ENCODE peak calls at places on chromosomes 6 and 20, in nine cellular contexts. One of them, this sample, is unnamed.

GRCh38 chr6:26327450-26328264 is 37.3 kb upstream of the BTN3A2 start:
- DNase-seq in tibial nerve: no peak
- DNase-seq in hepatocyte: peak; percentile 86
- DNase-seq in fibroblast of lung: peak; percentile 68
- DNase-seq in SJSA1: peak; percentile 62
- DNase-seq in PC-3: peak; percentile 70
- DNase-seq in CD8-positive, alpha-beta T cell: peak; percentile 53
- DNase-seq in vagina: no peak
- DNase-seq in right lobe of liver: no peak
- DNase-seq in this sample: no peak

GRCh38 chr6:72616406-72617015 is 5.4 kb upstream of the KCNQ5 start:
- DNase-seq in fibroblast of lung: peak; percentile 39
- DNase-seq in tibial nerve: no peak
- DNase-seq in CD8-positive, alpha-beta T cell: no peak
- DNase-seq in vagina: no peak
- DNase-seq in hepatocyte: peak; percentile 55
- DNase-seq in SJSA1: no peak
- DNase-seq in right lobe of liver: no peak
- DNase-seq in PC-3: peak; percentile 58
- DNase-seq in this sample: no peak

GRCh38 chr6:46989384-46989783 is 52.7 kb downstream of the ADGRF1 start:
- DNase-seq in tibial nerve: no peak
- DNase-seq in hepatocyte: no peak
- DNase-seq in vagina: no peak
- DNase-seq in SJSA1: no peak
- DNase-seq in CD8-positive, alpha-beta T cell: no peak
- DNase-seq in right lobe of liver: no peak
- DNase-seq in PC-3: no peak
- DNase-seq in fibroblast of lung: no peak
- DNase-seq in this sample: no peak

GRCh38 chr20:38698541-38698940 is 25.7 kb upstream of the SLC32A1 start:
- DNase-seq in tibial nerve: no peak
- DNase-seq in hepatocyte: no peak
- DNase-seq in vagina: no peak
- DNase-seq in right lobe of liver: no peak
- DNase-seq in SJSA1: no peak
- DNase-seq in CD8-positive, alpha-beta T cell: no peak
- DNase-seq in fibroblast of lung: no peak
- DNase-seq in PC-3: no peak
- DNase-seq in this sample: no peak

GRCh38 chr6:169253745-169254238 is at the start of gene THBS2:
- DNase-seq in tibial nerve: no peak
- DNase-seq in vagina: peak; percentile 96
- DNase-seq in SJSA1: no peak
- DNase-seq in PC-3: no peak
- DNase-seq in CD8-positive, alpha-beta T cell: no peak
- DNase-seq in hepatocyte: peak; percentile 43
- DNase-seq in right lobe of liver: no peak
- DNase-seq in fibroblast of lung: peak; percentile 97
- DNase-seq in this sample: peak; percentile 84

GRCh38 chr6:135922170-135922569 is 70.7 kb downstream of the PDE7B start:
- DNase-seq in vagina: no peak
- DNase-seq in fibroblast of lung: peak; percentile 98
- DNase-seq in hepatocyte: peak; percentile 48
- DNase-seq in CD8-positive, alpha-beta T cell: no peak
- DNase-seq in PC-3: peak; percentile 93
- DNase-seq in right lobe of liver: no peak
- DNase-seq in tibial nerve: no peak
- DNase-seq in SJSA1: peak; percentile 56
- DNase-seq in this sample: peak; percentile 52

GRCh38 chr20:63636752-63637633 is 10.1 kb upstream of the GMEB2 start:
- DNase-seq in fibroblast of lung: peak; percentile 9
- DNase-seq in vagina: no peak
- DNase-seq in CD8-positive, alpha-beta T cell: no peak
- DNase-seq in right lobe of liver: no peak
- DNase-seq in SJSA1: no peak
- DNase-seq in hepatocyte: no peak
- DNase-seq in PC-3: no peak
- DNase-seq in tibial nerve: no peak
- DNase-seq in this sample: no peak

GRCh38 chr6:139247618-139248017 is 44.2 kb downstream of the TXLNB start:
- DNase-seq in right lobe of liver: no peak
- DNase-seq in CD8-positive, alpha-beta T cell: no peak
- DNase-seq in PC-3: no peak
- DNase-seq in hepatocyte: no peak
- DNase-seq in tibial nerve: no peak
- DNase-seq in vagina: no peak
- DNase-seq in fibroblast of lung: no peak
- DNase-seq in SJSA1: no peak
- DNase-seq in this sample: no peak

GRCh38 chr6:42375905-42376304 is 75.8 kb downstream of the TRERF1 start:
- DNase-seq in SJSA1: no peak
- DNase-seq in right lobe of liver: no peak
- DNase-seq in CD8-positive, alpha-beta T cell: no peak
- DNase-seq in hepatocyte: no peak
- DNase-seq in fibroblast of lung: no peak
- DNase-seq in tibial nerve: no peak
- DNase-seq in PC-3: no peak
- DNase-seq in vagina: no peak
- DNase-seq in this sample: no peak

GRCh38 chr6:42378536-42378935 is 73.2 kb downstream of the TRERF1 start:
- DNase-seq in SJSA1: no peak
- DNase-seq in fibroblast of lung: no peak
- DNase-seq in vagina: no peak
- DNase-seq in PC-3: no peak
- DNase-seq in hepatocyte: no peak
- DNase-seq in tibial nerve: no peak
- DNase-seq in CD8-positive, alpha-beta T cell: no peak
- DNase-seq in right lobe of liver: no peak
- DNase-seq in this sample: no peak

GRCh38 chr6:42375007-42375635 is 76.6 kb downstream of the TRERF1 start:
- DNase-seq in PC-3: no peak
- DNase-seq in fibroblast of lung: no peak
- DNase-seq in tibial nerve: no peak
- DNase-seq in CD8-positive, alpha-beta T cell: no peak
- DNase-seq in vagina: no peak
- DNase-seq in right lobe of liver: no peak
- DNase-seq in hepatocyte: no peak
- DNase-seq in SJSA1: no peak
- DNase-seq in this sample: no peak

GRCh38 chr6:42380208-42380979 is 71.3 kb downstream of the TRERF1 start:
- DNase-seq in fibroblast of lung: no peak
- DNase-seq in vagina: no peak
- DNase-seq in tibial nerve: no peak
- DNase-seq in SJSA1: no peak
- DNase-seq in hepatocyte: no peak
- DNase-seq in right lobe of liver: no peak
- DNase-seq in CD8-positive, alpha-beta T cell: no peak
- DNase-seq in PC-3: no peak
- DNase-seq in this sample: no peak

GRCh38 chr6:42378125-42378524 is 73.6 kb downstream of the TRERF1 start:
- DNase-seq in hepatocyte: no peak
- DNase-seq in vagina: no peak
- DNase-seq in right lobe of liver: no peak
- DNase-seq in SJSA1: no peak
- DNase-seq in tibial nerve: no peak
- DNase-seq in PC-3: no peak
- DNase-seq in fibroblast of lung: no peak
- DNase-seq in CD8-positive, alpha-beta T cell: no peak
- DNase-seq in this sample: no peak
- H3K4me1 ChIP-seq in hepatocyte: no peaks in the 10 kb centered on the region
- H3K4me1 ChIP-seq in vagina: peaks cover 12% of the 10 kb centered on the region
- H3K4me1 ChIP-seq in right lobe of liver: no peaks in the 10 kb centered on the region
- H3K4me1 ChIP-seq in SJSA1: peaks cover 13% of the 10 kb centered on the region
- H3K4me1 ChIP-seq in tibial nerve: no peaks in the 10 kb centered on the region
- H3K4me1 ChIP-seq in PC-3: no peaks in the 10 kb centered on the region
- H3K4me1 ChIP-seq in fibroblast of lung: no peaks in the 10 kb centered on the region
- H3K4me1 ChIP-seq in CD8-positive, alpha-beta T cell: peaks cover 63% of the 10 kb centered on the region
- H3K4me1 ChIP-seq in this sample: peaks cover 3% of the 10 kb centered on the region

GRCh38 chr6:150093397-150093796 is 24.5 kb upstream of the ULBP3 start:
- DNase-seq in tibial nerve: no peak
- DNase-seq in fibroblast of lung: no peak
- DNase-seq in CD8-positive, alpha-beta T cell: no peak
- DNase-seq in vagina: no peak
- DNase-seq in hepatocyte: no peak
- DNase-seq in SJSA1: no peak
- DNase-seq in PC-3: no peak
- DNase-seq in right lobe of liver: no peak
- DNase-seq in this sample: no peak

GRCh38 chr6:150088481-150089154 is 19.7 kb upstream of the ULBP3 start:
- DNase-seq in tibial nerve: no peak
- DNase-seq in fibroblast of lung: no peak
- DNase-seq in CD8-positive, alpha-beta T cell: no peak
- DNase-seq in hepatocyte: no peak
- DNase-seq in vagina: no peak
- DNase-seq in SJSA1: no peak
- DNase-seq in PC-3: no peak
- DNase-seq in right lobe of liver: no peak
- DNase-seq in this sample: no peak

GRCh38 chr6:150091466-150091865 is 22.5 kb upstream of the ULBP3 start:
- DNase-seq in right lobe of liver: no peak
- DNase-seq in fibroblast of lung: peak; percentile 38
- DNase-seq in SJSA1: no peak
- DNase-seq in vagina: no peak
- DNase-seq in hepatocyte: no peak
- DNase-seq in tibial nerve: no peak
- DNase-seq in PC-3: no peak
- DNase-seq in CD8-positive, alpha-beta T cell: no peak
- DNase-seq in this sample: no peak

GRCh38 chr6:150087336-150087735 is 18.4 kb upstream of the ULBP3 start:
- DNase-seq in SJSA1: no peak
- DNase-seq in vagina: no peak
- DNase-seq in PC-3: no peak
- DNase-seq in hepatocyte: no peak
- DNase-seq in tibial nerve: no peak
- DNase-seq in right lobe of liver: no peak
- DNase-seq in fibroblast of lung: no peak
- DNase-seq in CD8-positive, alpha-beta T cell: no peak
- DNase-seq in this sample: no peak

GRCh38 chr6:150090328-150090727 is 21.4 kb upstream of the ULBP3 start:
- DNase-seq in vagina: no peak
- DNase-seq in hepatocyte: no peak
- DNase-seq in right lobe of liver: no peak
- DNase-seq in fibroblast of lung: no peak
- DNase-seq in CD8-positive, alpha-beta T cell: no peak
- DNase-seq in tibial nerve: no peak
- DNase-seq in SJSA1: no peak
- DNase-seq in PC-3: no peak
- DNase-seq in this sample: no peak
- H3K4me1 ChIP-seq in vagina: no peaks in the 10 kb centered on the region
- H3K4me1 ChIP-seq in hepatocyte: no peaks in the 10 kb centered on the region
- H3K4me1 ChIP-seq in right lobe of liver: no peaks in the 10 kb centered on the region
- H3K4me1 ChIP-seq in fibroblast of lung: no peaks in the 10 kb centered on the region
- H3K4me1 ChIP-seq in CD8-positive, alpha-beta T cell: no peaks in the 10 kb centered on the region
- H3K4me1 ChIP-seq in tibial nerve: no peaks in the 10 kb centered on the region
- H3K4me1 ChIP-seq in SJSA1: no peaks in the 10 kb centered on the region
- H3K4me1 ChIP-seq in PC-3: no peaks in the 10 kb centered on the region
- H3K4me1 ChIP-seq in this sample: peaks cover 6% of the 10 kb centered on the region

GRCh38 chr20:58130156-58130555 is 98.3 kb downstream of the ANKRD60 start:
- DNase-seq in tibial nerve: no peak
- DNase-seq in SJSA1: no peak
- DNase-seq in PC-3: no peak
- DNase-seq in CD8-positive, alpha-beta T cell: no peak
- DNase-seq in right lobe of liver: no peak
- DNase-seq in fibroblast of lung: no peak
- DNase-seq in hepatocyte: no peak
- DNase-seq in vagina: peak; percentile 49
- DNase-seq in this sample: no peak

GRCh38 chr20:58129736-58130135 is 98.7 kb downstream of the ANKRD60 start:
- DNase-seq in tibial nerve: no peak
- DNase-seq in PC-3: no peak
- DNase-seq in SJSA1: peak; percentile 25
- DNase-seq in right lobe of liver: no peak
- DNase-seq in CD8-positive, alpha-beta T cell: no peak
- DNase-seq in vagina: peak; percentile 42
- DNase-seq in fibroblast of lung: no peak
- DNase-seq in hepatocyte: no peak
- DNase-seq in this sample: no peak

GRCh38 chr20:58130574-58130973 is 97.9 kb downstream of the ANKRD60 start:
- DNase-seq in SJSA1: peak; percentile 19
- DNase-seq in tibial nerve: no peak
- DNase-seq in vagina: peak; percentile 52
- DNase-seq in right lobe of liver: no peak
- DNase-seq in hepatocyte: no peak
- DNase-seq in PC-3: no peak
- DNase-seq in CD8-positive, alpha-beta T cell: no peak
- DNase-seq in fibroblast of lung: peak; percentile 19
- DNase-seq in this sample: no peak

GRCh38 chr20:58127731-58128130 is 100.7 kb downstream of the ANKRD60 start:
- DNase-seq in tibial nerve: peak; percentile 59
- DNase-seq in vagina: peak; percentile 69
- DNase-seq in PC-3: peak; percentile 100
- DNase-seq in fibroblast of lung: peak; percentile 99
- DNase-seq in right lobe of liver: no peak
- DNase-seq in SJSA1: peak; percentile 80
- DNase-seq in hepatocyte: no peak
- DNase-seq in CD8-positive, alpha-beta T cell: no peak
- DNase-seq in this sample: peak; percentile 99

DNA sequence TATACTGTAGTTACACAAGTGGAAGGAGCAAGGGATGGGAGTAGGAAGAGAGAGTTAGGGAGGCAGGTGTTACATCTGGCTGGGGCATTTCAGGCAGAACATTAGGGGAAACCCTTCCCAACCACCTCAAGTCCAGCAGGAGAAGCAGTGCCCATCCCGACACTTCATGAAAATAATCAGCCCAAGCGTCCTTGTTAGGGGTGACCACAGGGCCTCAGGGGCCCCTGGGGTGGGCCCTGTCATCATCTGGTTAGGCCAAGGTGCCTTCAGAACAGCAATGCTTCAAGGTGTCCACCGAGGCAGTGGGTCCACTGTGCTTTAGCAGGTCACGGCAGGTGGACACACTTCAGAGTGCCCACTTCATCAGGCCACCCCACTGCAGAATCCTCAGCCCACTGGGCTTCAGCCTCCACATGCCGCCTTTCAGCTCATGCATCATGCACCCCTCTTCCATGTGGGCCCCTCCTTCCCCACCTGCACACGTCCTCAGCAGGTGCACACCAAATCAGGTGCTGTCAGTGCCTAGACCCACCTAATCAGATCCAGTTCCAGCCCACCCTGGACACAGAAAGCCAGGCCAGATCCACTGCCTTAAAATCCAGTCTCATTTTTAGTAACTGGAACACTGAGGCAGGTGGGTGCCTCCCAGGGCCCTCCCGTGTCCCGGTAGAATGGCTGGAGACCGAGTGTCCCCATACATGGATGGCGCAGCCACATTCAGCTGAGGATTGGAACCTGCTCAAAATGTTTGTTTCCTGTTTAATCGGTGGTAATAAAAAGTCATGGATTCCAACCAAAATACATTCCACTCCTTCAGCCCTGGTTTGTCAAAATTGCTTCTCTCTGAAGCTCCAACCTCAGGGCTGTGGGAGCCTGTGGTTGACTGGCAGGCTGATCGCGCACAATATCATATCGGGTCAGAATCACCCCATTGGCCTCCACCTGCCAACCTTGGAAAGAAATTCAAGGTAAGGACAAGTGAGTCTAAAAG is 99.5 kb downstream of the ANKRD60 start:
- DNase-seq in right lobe of liver: no peak
- DNase-seq in tibial nerve: no peak
- DNase-seq in vagina: peak; percentile 40
- DNase-seq in PC-3: no peak
- DNase-seq in CD8-positive, alpha-beta T cell: no peak
- DNase-seq in fibroblast of lung: no peak
- DNase-seq in hepatocyte: no peak
- DNase-seq in SJSA1: peak; percentile 30
- DNase-seq in this sample: no peak
- H3K4me1 ChIP-seq in right lobe of liver: no peaks in the 10 kb centered on the region
- H3K4me1 ChIP-seq in tibial nerve: peaks cover 64% of the 10 kb centered on the region
- H3K4me1 ChIP-seq in vagina: peaks cover 16% of the 10 kb centered on the region
- H3K4me1 ChIP-seq in PC-3: peaks cover 52% of the 10 kb centered on the region
- H3K4me1 ChIP-seq in CD8-positive, alpha-beta T cell: peaks cover 9% of the 10 kb centered on the region
- H3K4me1 ChIP-seq in fibroblast of lung: peaks cover 5% of the 10 kb centered on the region
- H3K4me1 ChIP-seq in hepatocyte: peaks cover 31% of the 10 kb centered on the region
- H3K4me1 ChIP-seq in SJSA1: peaks cover 49% of the 10 kb centered on the region
- H3K4me1 ChIP-seq in this sample: peaks cover 32% of the 10 kb centered on the region

DNA sequence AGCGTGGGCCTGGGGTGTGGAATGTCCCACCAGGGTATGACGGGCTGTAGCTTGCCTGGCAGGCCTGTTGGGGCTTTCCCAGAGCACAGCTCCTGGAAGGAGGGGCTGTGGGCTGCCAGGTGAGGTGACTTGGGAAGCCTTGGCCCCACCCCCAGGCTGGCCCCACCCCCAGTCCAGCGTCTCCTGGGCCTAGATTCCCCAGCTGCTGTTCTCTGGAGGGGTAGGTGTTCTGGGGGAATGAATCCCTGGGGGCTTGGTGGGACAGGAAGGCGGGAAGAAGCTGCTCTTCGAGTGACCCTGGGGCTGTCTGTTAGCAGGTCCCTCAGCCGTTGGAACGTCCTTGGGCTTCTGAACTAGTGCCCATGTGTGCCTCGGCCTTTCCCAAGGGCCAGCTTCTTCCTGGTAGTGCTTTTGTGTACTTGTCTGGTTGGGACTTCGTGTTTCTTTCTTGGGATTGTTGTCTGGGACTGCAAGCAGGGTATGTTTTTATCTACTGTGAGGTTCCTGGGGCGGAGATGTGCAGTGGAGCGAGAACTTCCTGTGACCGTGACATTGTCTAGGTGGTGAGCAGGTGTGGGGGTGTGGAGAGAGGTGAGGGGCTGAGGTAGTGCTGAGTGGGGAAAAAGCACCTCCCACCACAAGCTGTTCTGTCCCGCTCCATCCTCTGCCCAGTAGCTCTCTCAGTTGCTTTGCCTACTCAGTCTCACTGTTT is 1.4 kb upstream of the DDR1 start:
- DNase-seq in hepatocyte: peak; percentile 90
- DNase-seq in right lobe of liver: no peak
- DNase-seq in tibial nerve: no peak
- DNase-seq in fibroblast of lung: no peak
- DNase-seq in CD8-positive, alpha-beta T cell: no peak
- DNase-seq in PC-3: peak; percentile 71
- DNase-seq in SJSA1: no peak
- DNase-seq in vagina: no peak
- DNase-seq in this sample: peak; percentile 85
- H3K4me1 ChIP-seq in hepatocyte: peaks cover 54% of the 10 kb centered on the region
- H3K4me1 ChIP-seq in right lobe of liver: peaks cover 2% of the 10 kb centered on the region
- H3K4me1 ChIP-seq in tibial nerve: peaks cover 53% of the 10 kb centered on the region
- H3K4me1 ChIP-seq in fibroblast of lung: peaks cover 23% of the 10 kb centered on the region
- H3K4me1 ChIP-seq in CD8-positive, alpha-beta T cell: peaks cover 39% of the 10 kb centered on the region
- H3K4me1 ChIP-seq in PC-3: peaks cover 51% of the 10 kb centered on the region
- H3K4me1 ChIP-seq in SJSA1: peaks cover 32% of the 10 kb centered on the region
- H3K4me1 ChIP-seq in vagina: peaks cover 67% of the 10 kb centered on the region
- H3K4me1 ChIP-seq in this sample: peaks cover 42% of the 10 kb centered on the region

This sample was measured in keratinocyte.